ENCODE peak calls at places on chromosomes 6 and 20, in nine cellular contexts. T is occipital lobe; U is activated effector memory CD4-positive, alpha-beta T cell treated with anti-CD3 and anti-CD28 coated beads, Interleukin-2, amount 50 U/mL, for 16 hours; I is NCI-H1105 treated with DMSO at 0.1 percent for 48 hours; Y is activated T-cell treated with anti-CD3 and anti-CD28 coated beads for 1 hour; F is EL; C is neural crest cell; E is PC-3; A is iPS DF 19.7. G is an unnamed sample.

GRCh38 chr6:136344420-136344819 is 54.8 kb upstream of the BCLAF1 start:
- DNase-seq in T (no peak), U (no peak), I (no peak), Y (no peak), F (peak), C (no peak), E (peak), A (no peak), G (no peak)

GRCh38 chr6:165849539-165850430 is 186.7 kb upstream of the PDE10A start:
- DNase-seq in T (no peak), U (no peak), I (no peak), Y (no peak), F (no peak), C (no peak), E (no peak), A (no peak), G (no peak)

GRCh38 chr6:149961728-149962425 is 1.9 kb upstream of the ULBP1 start:
- DNase-seq in T (no peak), U (peak), I (peak), Y (peak), F (peak), C (no peak), E (peak), A (no peak), G (no peak)

GRCh38 chr20:55792049-55792448 is 213.3 kb downstream of the CBLN4 start:
- DNase-seq in T (no peak), U (no peak), I (no peak), Y (no peak), F (no peak), C (no peak), E (no peak), A (no peak), G (no peak)

GRCh38 chr6:7004581-7005297 is 103.0 kb upstream of the RREB1 start:
- DNase-seq in T (no peak), U (no peak), I (no peak), Y (no peak), F (no peak), C (no peak), E (no peak), A (no peak), G (no peak)

GRCh38 chr6:77466055-77467028 is 3.1 kb upstream of the HTR1B start:
- DNase-seq in T (peak), U (no peak), I (peak), Y (no peak), F (peak), C (peak), E (peak), A (no peak), G (peak)

GRCh38 chr6:44029489-44030185 is 97.6 kb downstream of the MRPL14 start:
- DNase-seq in T (no peak), U (peak), I (no peak), Y (no peak), F (peak), C (no peak), E (no peak), A (no peak), G (no peak)

GRCh38 chr6:25025919-25026301 is 90.2 kb upstream of the RIPOR2 start:
- DNase-seq in T (no peak), U (no peak), I (no peak), Y (no peak), F (no peak), C (no peak), E (no peak), A (no peak), G (no peak)

GRCh38 chr20:44089987-44090674 is 96.9 kb downstream of the JPH2 start:
- DNase-seq in T (no peak), U (peak), I (peak), Y (no peak), F (peak), C (peak), E (peak), A (no peak), G (peak)